ENCODE peak calls at places on chromosomes 6 and 20, in five cellular contexts. N is HCT116, H is H1, T is HepG2, B is K562. E is an unnamed sample.

GRCh38 chr6:62338477-62338876 is 52.5 kb upstream of the KHDRBS2 start:
- DNase-seq in B (no peak), N (no peak), T (no peak), H (no peak), E (no peak)

GRCh38 chr6:6923605-6924004 is 184.2 kb upstream of the RREB1 start:
- DNase-seq in B (no peak), H (no peak), N (no peak), T (no peak), E (no peak)

GRCh38 chr6:140445474-140446004 is 1071.1 kb upstream of the CITED2 start:
- DNase-seq in H (no peak), N (no peak), T (no peak), B (no peak), E (no peak)

GRCh38 chr20:61778485-61778863 is 287.2 kb downstream of the TAF4 start:
- DNase-seq in T (no peak), H (no peak), B (no peak), N (no peak), E (no peak)

GRCh38 chr6:116291701-116292396 is 12.1 kb upstream of the TSPYL1 start:
- DNase-seq in N (no peak), T (no peak), B (no peak), H (no peak), E (no peak)

GRCh38 chr6:169905041-169905807 is 153.8 kb downstream of the ERMARD start:
- DNase-seq in T (no peak), N (no peak), H (no peak), B (no peak), E (no peak)

GRCh38 chr6:71395731-71396409 is 107.3 kb downstream of the OGFRL1 start:
- DNase-seq in N (no peak), T (no peak), B (no peak), H (no peak), E (no peak)

GRCh38 chr6:157058574-157058973 is 264.7 kb downstream of the TMEM242 start:
- DNase-seq in B (no peak), T (no peak), N (no peak), H (no peak), E (no peak)

GRCh38 chr6:90068835-90069478 is 174.7 kb downstream of the GJA10 start:
- DNase-seq in N (no peak), H (no peak), T (no peak), B (peak; percentile 20), E (no peak)

GRCh38 chr6:125392682-125393081 is 90.9 kb upstream of the HDDC2 start:
- DNase-seq in H (no peak), T (no peak), N (no peak), B (no peak), E (no peak)

GRCh38 chr6:25137497-25137896 is 141.7 kb upstream of the CARMIL1 start:
- DNase-seq in H (no peak), B (no peak), N (no peak), T (no peak), E (no peak)

GRCh38 chr6:44254957-44255808 is 2.1 kb downstream of the SLC35B2 start:
- DNase-seq in T (no peak), B (peak; percentile 66), N (no peak), H (no peak), E (no peak)

GRCh38 chr6:5665173-5665572 is 341.6 kb downstream of the NRN1 start:
- DNase-seq in N (no peak), T (no peak), B (no peak), H (no peak), E (no peak)
- TF ChIP-seq SP1 in N (no peak), T (no peak), B (no peak), H (no peak), E (no peak)

DNA sequence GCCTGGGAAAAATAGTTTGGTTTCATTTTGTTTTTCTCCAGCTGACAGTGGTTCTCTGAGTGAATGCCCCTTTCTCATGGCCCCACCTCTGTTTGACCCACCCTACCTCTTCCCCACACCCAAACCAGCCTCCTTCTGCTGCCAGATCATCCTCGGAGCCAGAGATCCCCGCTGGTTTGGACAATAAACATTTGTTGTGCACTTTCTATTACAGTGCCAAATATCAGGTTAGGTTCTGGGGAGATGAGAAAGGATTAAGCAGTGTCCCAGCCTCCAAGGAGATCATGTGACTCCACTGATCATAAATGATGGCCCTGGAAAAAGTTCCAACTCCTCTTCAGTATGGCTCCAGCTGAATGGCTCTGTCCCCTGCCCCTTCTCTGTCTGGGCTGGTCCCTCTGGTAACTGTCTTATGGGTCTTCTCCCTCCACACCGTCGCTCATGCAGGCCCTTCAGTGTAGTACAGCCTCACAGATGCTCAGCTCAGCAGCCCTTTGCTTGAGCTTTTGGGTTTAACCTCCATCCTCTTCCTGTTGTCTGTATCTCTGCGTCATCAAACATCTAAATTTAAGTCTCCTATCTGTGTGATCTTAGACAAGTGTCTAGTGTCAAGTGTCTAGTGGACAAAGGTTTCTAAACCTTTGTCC is 17.1 kb upstream of the SERPINB1 start:
- DNase-seq in N (no peak), H (no peak), T (no peak), B (peak; percentile 61), E (no peak)
- TF ChIP-seq ZNF274 in N (no peak), H (no peak), T (no peak), B (no peak), E (no peak)

DNA sequence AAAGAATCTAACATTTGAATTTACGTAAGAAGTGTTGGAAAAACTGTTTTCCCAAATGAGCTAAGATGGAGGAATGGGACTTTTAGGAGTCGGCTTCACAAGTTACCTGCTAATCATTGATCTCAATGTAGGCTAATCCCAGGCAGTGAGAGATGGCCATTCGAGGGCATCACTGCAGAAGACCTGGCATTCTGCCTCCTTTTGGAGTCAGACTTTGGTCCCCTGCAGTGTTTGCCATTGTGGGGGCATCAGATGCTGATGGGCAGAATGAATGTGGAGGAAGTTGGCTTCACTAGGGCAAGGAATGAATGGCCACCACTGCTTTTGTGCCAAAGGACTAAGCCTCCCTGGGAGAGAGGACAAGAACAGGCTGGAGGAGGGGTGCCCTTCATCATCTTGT is 55.7 kb upstream of the NKX2-2 start:
- DNase-seq in N (no peak), T (no peak), B (no peak), H (no peak), E (no peak)
- TF ChIP-seq SRF in N (no peak), T (no peak), B (no peak), H (no peak), E (no peak)

GRCh38 chr6:164152611-164153010 is 738.1 kb downstream of the QKI start:
- DNase-seq in T (no peak), B (no peak), N (no peak), H (no peak), E (no peak)

GRCh38 chr6:164148789-164149188 is 734.3 kb downstream of the QKI start:
- DNase-seq in H (no peak), N (no peak), T (no peak), B (no peak), E (no peak)

GRCh38 chr6:164151762-164152161 is 737.2 kb downstream of the QKI start:
- DNase-seq in H (no peak), T (no peak), N (no peak), B (no peak), E (no peak)

GRCh38 chr6:164151161-164151728 is 736.7 kb downstream of the QKI start:
- DNase-seq in T (no peak), H (no peak), N (no peak), B (no peak), E (no peak)

GRCh38 chr6:164150221-164150620 is 735.7 kb downstream of the QKI start:
- DNase-seq in H (no peak), B (no peak), T (no peak), N (no peak), E (no peak)
- TF ChIP-seq SP1 in H (no peak), B (no peak), T (no peak), N (no peak), E (no peak)

GRCh38 chr20:53597521-53598120 is 4.0 kb upstream of the ZNF217 start:
- DNase-seq in H (no peak), B (no peak), T (no peak), N (no peak), E (no peak)

GRCh38 chr20:53599039-53599362 is 5.4 kb upstream of the ZNF217 start:
- DNase-seq in N (no peak), B (no peak), H (no peak), T (no peak), E (no peak)

GRCh38 chr20:53598140-53599038 is 4.8 kb upstream of the ZNF217 start:
- DNase-seq in N (no peak), T (no peak), B (no peak), H (no peak), E (no peak)

GRCh38 chr20:53599378-53599777 is 5.7 kb upstream of the ZNF217 start:
- DNase-seq in B (no peak), N (no peak), H (no peak), T (no peak), E (no peak)

DNA sequence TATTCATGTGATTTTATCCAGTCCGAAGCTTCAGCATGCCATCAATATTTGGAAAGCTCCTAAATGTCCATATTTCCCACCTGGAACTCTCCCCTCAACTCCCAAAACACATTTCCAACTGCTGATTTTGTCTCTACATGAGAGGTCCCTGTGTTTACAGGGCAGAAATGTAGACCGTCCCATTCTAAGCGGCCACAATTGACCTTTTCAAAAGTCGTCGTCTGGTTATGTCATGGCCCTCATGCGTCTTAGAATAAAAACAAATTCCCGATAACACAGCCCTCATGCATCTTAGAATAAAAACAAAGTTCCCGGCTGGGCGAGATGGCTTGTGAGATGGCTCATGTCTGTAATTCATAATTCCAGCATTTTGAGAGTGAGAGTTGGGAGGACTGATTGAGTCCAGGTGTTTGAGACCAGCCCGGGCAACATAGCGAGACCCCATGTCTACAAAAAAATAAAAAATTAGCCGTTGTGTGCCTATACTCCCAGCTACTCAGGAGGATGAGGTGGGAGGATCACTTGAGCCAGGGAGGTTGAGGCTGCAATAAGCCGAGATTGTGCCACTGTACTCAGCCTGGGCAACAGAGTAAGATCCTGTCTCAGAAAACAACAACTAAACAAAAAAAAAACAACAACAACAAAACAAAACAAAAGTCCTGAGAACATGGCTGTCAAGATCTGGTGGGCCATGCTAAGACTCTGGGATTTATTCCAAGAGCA is 6.4 kb upstream of the ZNF217 start:
- DNase-seq in B (no peak), T (no peak), H (no peak), N (no peak), E (no peak)
- TF ChIP-seq ZNF274 in B (no peak), T (no peak), H (no peak), N (no peak), E (no peak)

E was measured in GM12878.